ENCODE peak calls at places on chromosomes 6 and 20, in five cellular contexts. One of them, this sample, is unnamed.

GRCh38 chr6:152299336-152299735 is 337.8 kb downstream of the SYNE1 start:
- DNase-seq in T-helper 1 cell: no peak
- DNase-seq in choroid plexus epithelial cell: no peak
- DNase-seq in SW 1271: no peak
- DNase-seq in HFF-Myc: no peak
- DNase-seq in this sample: no peak

GRCh38 chr6:32176476-32177181 is 745 bp upstream of the AGPAT1 start:
- DNase-seq in T-helper 1 cell: no peak
- DNase-seq in choroid plexus epithelial cell: peak; percentile 75
- DNase-seq in SW 1271: no peak
- DNase-seq in HFF-Myc: no peak
- DNase-seq in this sample: no peak

GRCh38 chr20:41178904-41179432 is 41.6 kb downstream of the PLCG1 start:
- DNase-seq in T-helper 1 cell: no peak
- DNase-seq in choroid plexus epithelial cell: peak; percentile 74
- DNase-seq in SW 1271: no peak
- DNase-seq in HFF-Myc: no peak
- DNase-seq in this sample: peak; percentile 41

GRCh38 chr20:10565191-10565921 is 108.4 kb downstream of the JAG1 start:
- DNase-seq in T-helper 1 cell: no peak
- DNase-seq in choroid plexus epithelial cell: peak; percentile 89
- DNase-seq in SW 1271: no peak
- DNase-seq in HFF-Myc: no peak
- DNase-seq in this sample: peak; percentile 58

GRCh38 chr6:129498950-129499870 is 210.8 kb downstream of the ARHGAP18 start:
- DNase-seq in T-helper 1 cell: no peak
- DNase-seq in choroid plexus epithelial cell: peak; percentile 72
- DNase-seq in SW 1271: peak; percentile 70
- DNase-seq in HFF-Myc: peak; percentile 78
- DNase-seq in this sample: peak; percentile 72

GRCh38 chr6:116579143-116579542 is 7.8 kb downstream of the RWDD1 start:
- DNase-seq in T-helper 1 cell: no peak
- DNase-seq in choroid plexus epithelial cell: no peak
- DNase-seq in SW 1271: no peak
- DNase-seq in HFF-Myc: no peak
- DNase-seq in this sample: no peak

GRCh38 chr6:35264550-35265274 is 5.2 kb downstream of the ZNF76 start:
- DNase-seq in T-helper 1 cell: no peak
- DNase-seq in choroid plexus epithelial cell: no peak
- DNase-seq in SW 1271: no peak
- DNase-seq in HFF-Myc: no peak
- DNase-seq in this sample: no peak

GRCh38 chr6:168634928-168635327 is 193.9 kb downstream of the SMOC2 start:
- DNase-seq in T-helper 1 cell: no peak
- DNase-seq in choroid plexus epithelial cell: no peak
- DNase-seq in SW 1271: no peak
- DNase-seq in HFF-Myc: no peak
- DNase-seq in this sample: no peak

GRCh38 chr6:118356054-118356453 is 192.0 kb upstream of the PLN start:
- DNase-seq in T-helper 1 cell: no peak
- DNase-seq in choroid plexus epithelial cell: peak; percentile 12
- DNase-seq in SW 1271: no peak
- DNase-seq in HFF-Myc: no peak
- DNase-seq in this sample: peak; percentile 13

GRCh38 chr20:50052550-50052949 is 60.4 kb downstream of the UBE2V1 start:
- DNase-seq in T-helper 1 cell: no peak
- DNase-seq in choroid plexus epithelial cell: no peak
- DNase-seq in SW 1271: no peak
- DNase-seq in HFF-Myc: no peak
- DNase-seq in this sample: no peak

GRCh38 chr6:31145386-31145785 is 6.5 kb upstream of the PSORS1C2 start:
- DNase-seq in T-helper 1 cell: no peak
- DNase-seq in choroid plexus epithelial cell: no peak
- DNase-seq in SW 1271: no peak
- DNase-seq in HFF-Myc: no peak
- DNase-seq in this sample: no peak

GRCh38 chr20:43942661-43943285 is 28.1 kb downstream of the TOX2 start:
- DNase-seq in T-helper 1 cell: no peak
- DNase-seq in choroid plexus epithelial cell: peak; percentile 89
- DNase-seq in SW 1271: peak; percentile 74
- DNase-seq in HFF-Myc: no peak
- DNase-seq in this sample: peak; percentile 84

GRCh38 chr6:136684483-136684882 is 107.8 kb downstream of the MAP3K5 start:
- DNase-seq in T-helper 1 cell: no peak
- DNase-seq in choroid plexus epithelial cell: no peak
- DNase-seq in SW 1271: no peak
- DNase-seq in HFF-Myc: no peak
- DNase-seq in this sample: no peak

GRCh38 chr6:20483902-20484497 is 50.3 kb upstream of the CDKAL1 start:
- DNase-seq in T-helper 1 cell: no peak
- DNase-seq in choroid plexus epithelial cell: peak; percentile 65
- DNase-seq in SW 1271: no peak
- DNase-seq in HFF-Myc: no peak
- DNase-seq in this sample: no peak

GRCh38 chr6:71254323-71254722 is 34.3 kb upstream of the OGFRL1 start:
- DNase-seq in T-helper 1 cell: no peak
- DNase-seq in choroid plexus epithelial cell: no peak
- DNase-seq in SW 1271: no peak
- DNase-seq in HFF-Myc: no peak
- DNase-seq in this sample: no peak

GRCh38 chr6:148179786-148180185 is 162.9 kb upstream of the SASH1 start:
- DNase-seq in T-helper 1 cell: no peak
- DNase-seq in choroid plexus epithelial cell: peak; percentile 52
- DNase-seq in SW 1271: peak; percentile 29
- DNase-seq in HFF-Myc: no peak
- DNase-seq in this sample: peak; percentile 46

GRCh38 chr6:105272783-105273182 is 93.0 kb upstream of the POPDC3 start:
- DNase-seq in T-helper 1 cell: no peak
- DNase-seq in choroid plexus epithelial cell: peak; percentile 36
- DNase-seq in SW 1271: no peak
- DNase-seq in HFF-Myc: no peak
- DNase-seq in this sample: peak; percentile 22

GRCh38 chr6:47207261-47207660 is 102.4 kb downstream of the TNFRSF21 start:
- DNase-seq in T-helper 1 cell: no peak
- DNase-seq in choroid plexus epithelial cell: no peak
- DNase-seq in SW 1271: no peak
- DNase-seq in HFF-Myc: no peak
- DNase-seq in this sample: no peak

This sample was measured in astrocyte of the spinal cord.